ENCODE peak calls at places on chromosomes 5 and 9, in six cellular contexts. R, F, L, M, C and U are unnamed samples.

GRCh38 chr5:131171276-131171815 is 602 bp downstream of the LYRM7 start:
- ATAC-seq in R (no peak), F (no peak), L (no peak), M (peak), C (no peak), U (no peak)

GRCh38 chr5:132104561-132104960 is 31.0 kb downstream of the CSF2 start:
- ATAC-seq in R (peak), F (no peak), L (no peak), M (no peak), C (no peak), U (no peak)

GRCh38 chr5:122220498-122220897 is 91.2 kb downstream of the ZNF474 start:
- ATAC-seq in R (no peak), F (no peak), L (no peak), M (peak), C (no peak), U (no peak)

GRCh38 chr5:72920690-72921089 is 35.2 kb upstream of the FCHO2 start:
- ATAC-seq in R (peak), F (no peak), L (no peak), M (peak), C (no peak), U (no peak)

GRCh38 chr9:26326473-26327044 is 566.0 kb downstream of the CAAP1 start:
- ATAC-seq in R (peak), F (no peak), L (no peak), M (peak), C (no peak), U (no peak)

GRCh38 chr9:90014421-90014820 is 409.6 kb downstream of the GADD45G start:
- ATAC-seq in R (no peak), F (no peak), L (no peak), M (no peak), C (no peak), U (no peak)

GRCh38 chr9:98811051-98811650 is 3.7 kb downstream of the GALNT12 start:
- ATAC-seq in R (peak), F (no peak), L (peak), M (no peak), C (no peak), U (peak)

GRCh38 chr5:160175438-160176218 is 53.7 kb upstream of the FABP6 start:
- ATAC-seq in R (peak), F (no peak), L (no peak), M (no peak), C (no peak), U (no peak)

GRCh38 chr9:134267305-134268265 is 58.7 kb upstream of the RXRA start:
- ATAC-seq in R (no peak), F (peak), L (no peak), M (peak), C (no peak), U (no peak)

GRCh38 chr5:34517249-34517648 is 138.9 kb upstream of the RAI14 start:
- ATAC-seq in R (peak), F (no peak), L (no peak), M (no peak), C (no peak), U (peak)

GRCh38 chr9:20353931-20354652 is 268.2 kb downstream of the MLLT3 start:
- ATAC-seq in R (no peak), F (no peak), L (no peak), M (no peak), C (no peak), U (no peak)

GRCh38 chr9:112771359-112772214 is 21.0 kb downstream of the SNX30 start:
- ATAC-seq in R (peak), F (peak), L (peak), M (peak), C (no peak), U (peak)

GRCh38 chr9:121326130-121326838 is 43.8 kb downstream of the STOM start:
- ATAC-seq in R (peak), F (no peak), L (no peak), M (peak), C (no peak), U (no peak)

GRCh38 chr9:131298816-131299215 is 9.3 kb downstream of the PLPP7 start:
- ATAC-seq in R (no peak), F (no peak), L (no peak), M (no peak), C (no peak), U (no peak)

GRCh38 chr5:148729182-148729581 is 74.9 kb upstream of the HTR4 start:
- ATAC-seq in R (no peak), F (no peak), L (no peak), M (peak), C (no peak), U (no peak)

GRCh38 chr9:110041452-110041851 is 166.5 kb downstream of the C9orf152 start:
- ATAC-seq in R (no peak), F (no peak), L (no peak), M (peak), C (no peak), U (no peak)

GRCh38 chr5:159533197-159533596 is 202.9 kb upstream of the IL12B start:
- ATAC-seq in R (peak), F (no peak), L (no peak), M (no peak), C (no peak), U (no peak)

GRCh38 chr9:137138058-137138697 is 776 bp upstream of the GRIN1 start:
- ATAC-seq in R (no peak), F (no peak), L (no peak), M (no peak), C (no peak), U (no peak)

GRCh38 chr9:14565352-14565956 is 127.8 kb downstream of the ZDHHC21 start:
- ATAC-seq in R (no peak), F (no peak), L (no peak), M (no peak), C (no peak), U (peak)

GRCh38 chr5:14216902-14217301 is 73.8 kb downstream of the TRIO start:
- ATAC-seq in R (peak), F (no peak), L (no peak), M (peak), C (no peak), U (no peak)